ENCODE peak calls at places on chromosomes 5 and 9, in nine cellular contexts. A is Karpas-422; S is activated naive CD4-positive, alpha-beta T cell treated with anti-CD3 and anti-CD28 coated beads for 36 hours; O is AG08396; L is GDM1; N is head of caudate nucleus; R is mucosa of gallbladder; B is LNCaP clone FGC; F is NCI-H2171. M is an unnamed sample.

GRCh38 chr9:35001803-35002502 is 12.4 kb downstream of the DNAJB5 start:
- DNase-seq in O (peak), S (peak), F (no peak), A (no peak), R (no peak), N (no peak), L (no peak), B (no peak), M (no peak)

GRCh38 chr9:16656432-16657169 is 213.9 kb downstream of the BNC2 start:
- DNase-seq in L (no peak), R (no peak), O (no peak), S (no peak), N (no peak), A (no peak), B (no peak), F (no peak), M (no peak)

GRCh38 chr5:90690317-90690716 is 131.7 kb downstream of the ADGRV1 start:
- DNase-seq in R (no peak), A (no peak), F (no peak), L (no peak), S (no peak), B (no peak), O (no peak), N (no peak), M (no peak)

GRCh38 chr5:10442581-10442980 is 902 bp downstream of the ROPN1L start:
- DNase-seq in N (no peak), B (no peak), L (no peak), R (no peak), S (no peak), O (peak), A (no peak), F (no peak), M (no peak)

GRCh38 chr9:135080286-135081263 is 6.9 kb upstream of the OLFM1 start:
- DNase-seq in R (no peak), B (no peak), L (no peak), S (no peak), N (no peak), A (no peak), O (no peak), F (peak), M (no peak)

GRCh38 chr5:39186722-39187539 is 32.4 kb downstream of the FYB1 start:
- DNase-seq in B (no peak), A (no peak), O (no peak), S (no peak), F (no peak), R (no peak), L (no peak), N (no peak), M (no peak)

GRCh38 chr9:89975586-89975985 is 370.8 kb downstream of the GADD45G start:
- DNase-seq in N (no peak), F (no peak), B (no peak), L (no peak), R (no peak), O (no peak), A (no peak), S (no peak), M (no peak)

GRCh38 chr9:89702401-89702800 is 97.6 kb downstream of the GADD45G start:
- DNase-seq in O (no peak), S (no peak), B (no peak), N (no peak), A (no peak), L (no peak), F (no peak), R (no peak), M (no peak)

GRCh38 chr5:16311666-16312065 is 132.1 kb upstream of the MARCHF11 start:
- DNase-seq in B (no peak), F (no peak), R (no peak), O (no peak), N (no peak), A (no peak), L (no peak), S (no peak), M (no peak)

GRCh38 chr5:127040779-127041520 is 10.6 kb upstream of the MARCHF3 start:
- DNase-seq in O (no peak), F (peak), R (no peak), B (no peak), A (no peak), N (no peak), S (no peak), L (no peak), M (peak)

GRCh38 chr9:87970602-87971001 is 3.7 kb downstream of the CDK20 start:
- DNase-seq in S (no peak), O (no peak), A (no peak), N (no peak), L (no peak), R (no peak), B (no peak), F (no peak), M (no peak)

GRCh38 chr5:68433921-68434879 is 218.6 kb downstream of the PIK3R1 start:
- DNase-seq in L (peak), O (peak), F (no peak), S (peak), A (peak), R (peak), N (peak), B (no peak), M (peak)

GRCh38 chr9:130639866-130640555 is 24.4 kb upstream of the PRDM12 start:
- DNase-seq in S (no peak), N (no peak), L (no peak), O (no peak), R (no peak), B (no peak), F (no peak), A (no peak), M (no peak)

GRCh38 chr5:179258922-179259730 is 86.1 kb downstream of the ADAMTS2 start:
- DNase-seq in R (no peak), S (no peak), B (no peak), L (no peak), O (peak), F (no peak), A (no peak), N (no peak), M (no peak)

GRCh38 chr9:12368569-12368968 is 324.6 kb upstream of the TYRP1 start:
- DNase-seq in O (no peak), N (no peak), R (no peak), L (no peak), B (no peak), A (no peak), S (no peak), F (no peak), M (no peak)

GRCh38 chr9:73135394-73135793 is 16.3 kb upstream of the ANXA1 start:
- DNase-seq in S (no peak), B (no peak), N (no peak), F (no peak), O (no peak), R (no peak), L (no peak), A (no peak), M (no peak)

GRCh38 chr9:117555964-117556629 is 141.2 kb upstream of the ASTN2 start:
- DNase-seq in S (peak), L (no peak), F (no peak), N (peak), B (peak), R (peak), A (peak), O (peak), M (peak)

GRCh38 chr5:62593331-62593730 is 14.7 kb downstream of the LRRC70 start:
- DNase-seq in R (no peak), B (no peak), O (no peak), F (no peak), S (no peak), N (no peak), A (no peak), L (no peak), M (no peak)

GRCh38 chr9:33011857-33012256 is 10.4 kb upstream of the APTX start:
- DNase-seq in A (no peak), B (no peak), F (no peak), N (no peak), L (no peak), O (no peak), R (no peak), S (no peak), M (no peak)

GRCh38 chr5:101783241-101784095 is 512.6 kb downstream of the SLCO4C1 start:
- DNase-seq in L (no peak), B (no peak), R (no peak), F (no peak), S (no peak), O (no peak), A (no peak), N (no peak), M (no peak)

GRCh38 chr5:158261669-158262367 is 402.9 kb upstream of the CLINT1 start:
- DNase-seq in R (no peak), F (no peak), O (no peak), N (no peak), B (no peak), L (no peak), A (no peak), S (no peak), M (no peak)

GRCh38 chr9:134384811-134385479 is 58.7 kb downstream of the RXRA start:
- DNase-seq in N (peak), R (no peak), B (no peak), A (no peak), O (no peak), F (no peak), S (no peak), L (peak), M (no peak)

GRCh38 chr9:129399301-129399990 is 221.4 kb upstream of the IER5L start:
- DNase-seq in B (no peak), S (no peak), F (no peak), O (no peak), L (no peak), R (no peak), N (no peak), A (no peak), M (no peak)

GRCh38 chr5:84275609-84276008 is 109.1 kb downstream of the EDIL3 start:
- DNase-seq in B (no peak), S (no peak), O (no peak), L (no peak), A (no peak), F (no peak), N (no peak), R (no peak), M (no peak)

GRCh38 chr5:96584712-96585111 is 77.5 kb upstream of the CAST start:
- DNase-seq in F (no peak), L (no peak), N (no peak), B (no peak), S (peak), O (no peak), A (peak), R (no peak), M (no peak)

GRCh38 chr9:37430841-37431597 is 8.5 kb downstream of the GRHPR start:
- DNase-seq in B (no peak), S (no peak), A (no peak), R (no peak), L (no peak), F (no peak), N (peak), O (no peak), M (no peak)

GRCh38 chr5:114471529-114471928 is 109.7 kb downstream of the KCNN2 start:
- DNase-seq in B (no peak), N (no peak), R (no peak), S (no peak), A (no peak), O (no peak), L (no peak), F (no peak), M (no peak)

GRCh38 chr5:53399921-53400697 is 80.3 kb upstream of the FST start:
- DNase-seq in B (no peak), F (no peak), A (no peak), S (no peak), L (no peak), N (no peak), R (no peak), O (no peak), M (no peak)

GRCh38 chr5:59380350-59380951 is 513.1 kb downstream of the PDE4D start:
- DNase-seq in N (no peak), F (no peak), B (peak), L (peak), R (no peak), A (peak), S (peak), O (peak), M (no peak)

GRCh38 chr9:136848393-136849037 is 694 bp upstream of the PHPT1 start:
- DNase-seq in R (no peak), N (peak), S (peak), F (peak), L (no peak), A (peak), B (no peak), O (peak), M (peak)

GRCh38 chr9:118577121-118577520 is 792.1 kb downstream of the BRINP1 start:
- DNase-seq in N (no peak), S (no peak), A (no peak), L (no peak), O (peak), R (no peak), B (no peak), F (no peak), M (no peak)

GRCh38 chr9:124767830-124768229 is 3.3 kb downstream of the NR6A1 start:
- DNase-seq in S (no peak), A (no peak), L (no peak), F (no peak), N (no peak), O (no peak), B (no peak), R (no peak), M (no peak)

GRCh38 chr9:93064392-93065124 is 6.1 kb downstream of the SUSD3 start:
- DNase-seq in N (no peak), F (peak), A (peak), O (no peak), B (no peak), L (peak), R (peak), S (peak), M (no peak)

GRCh38 chr5:146006470-146006869 is 70.1 kb downstream of the SH3RF2 start:
- DNase-seq in A (peak), O (no peak), B (no peak), R (no peak), F (no peak), S (no peak), N (no peak), L (peak), M (no peak)

GRCh38 chr9:31394040-31394473 is 990.4 kb upstream of the ACO1 start:
- DNase-seq in L (no peak), S (no peak), O (no peak), A (no peak), N (no peak), B (no peak), F (no peak), R (no peak), M (no peak)

GRCh38 chr5:113682497-113683136 is 169.1 kb downstream of the YTHDC2 start:
- DNase-seq in S (no peak), N (no peak), O (no peak), L (no peak), F (no peak), A (peak), B (no peak), R (no peak), M (no peak)

GRCh38 chr5:66144799-66145390 is 795 bp downstream of the SREK1 start:
- DNase-seq in S (no peak), R (no peak), O (no peak), A (no peak), N (no peak), B (peak), L (peak), F (no peak), M (no peak)

GRCh38 chr9:18544456-18544855 is 70.5 kb downstream of the ADAMTSL1 start:
- DNase-seq in F (no peak), B (no peak), N (no peak), L (no peak), A (peak), O (no peak), S (no peak), R (no peak), M (no peak)